ENCODE peak calls at places on chromosomes 1 and 21, in four cellular contexts. U, V, Q and J are unnamed samples. For H3K79me2, the result is how much of the 10 kb centered on the place peaks cover.

GRCh38 chr1:234342749-234343148 is 30.5 kb upstream of the COA6 start:
- DNase-seq in U (no peak), V (no peak), Q (no peak), J (no peak)

GRCh38 chr1:161932668-161933067 is 91.0 kb downstream of the OLFML2B start:
- DNase-seq in V (no peak), U (no peak), Q (no peak), J (no peak)

GRCh38 chr1:45332346-45332720 is 5.6 kb downstream of the HPDL start:
- DNase-seq in Q (no peak), V (no peak), U (no peak), J (no peak)

GRCh38 chr1:183195146-183195571 is 9.1 kb downstream of the LAMC2 start:
- DNase-seq in Q (no peak), U (no peak), V (no peak), J (peak)

GRCh38 chr1:54681396-54681795 is 34.3 kb upstream of the TTC4 start:
- DNase-seq in V (no peak), Q (no peak), U (no peak), J (no peak)

GRCh38 chr21:45974073-45975016 is 7.2 kb upstream of the COL6A1 start:
- DNase-seq in Q (peak), U (no peak), V (no peak), J (peak)

GRCh38 chr1:82775402-82776000 is 974.8 kb downstream of the ADGRL2 start:
- DNase-seq in Q (peak), V (peak), U (peak), J (peak)

GRCh38 chr21:46122758-46123683 is 25.1 kb downstream of the COL6A2 start:
- DNase-seq in V (no peak), Q (no peak), U (no peak), J (no peak)

GRCh38 chr1:54488831-54489626 is 59.0 kb upstream of the ACOT11 start:
- DNase-seq in Q (peak), V (peak), U (peak), J (peak)

GRCh38 chr21:41581592-41582228 is 73.8 kb upstream of the TMPRSS2 start:
- DNase-seq in U (no peak), V (no peak), Q (no peak), J (no peak)

GRCh38 chr1:228413241-228414010 is 3.2 kb downstream of the TRIM17 start:
- DNase-seq in U (no peak), V (no peak), Q (no peak), J (no peak)

GRCh38 chr1:248631354-248632041 is 3.4 kb downstream of the OR2T11 start:
- DNase-seq in Q (no peak), V (no peak), U (peak), J (no peak)

GRCh38 chr1:11967028-11967547 is 13.2 kb upstream of the MFN2 start:
- DNase-seq in U (peak), Q (peak), V (peak), J (peak)

GRCh38 chr1:111671849-111672248 is 52.3 kb downstream of the RAP1A start:
- DNase-seq in Q (no peak), U (no peak), V (no peak), J (no peak)

GRCh38 chr1:59171788-59172187 is 125.1 kb upstream of the FGGY start:
- DNase-seq in U (no peak), V (no peak), Q (no peak), J (no peak)

GRCh38 chr1:82091729-82092128 is 291.0 kb downstream of the ADGRL2 start:
- DNase-seq in V (no peak), U (no peak), Q (no peak), J (no peak)

GRCh38 chr1:212938846-212939245 is 11.5 kb upstream of the VASH2 start:
- DNase-seq in Q (no peak), V (no peak), U (no peak), J (no peak)

GRCh38 chr1:168551688-168552087 is 7.9 kb upstream of the XCL2 start:
- DNase-seq in V (no peak), Q (no peak), U (peak), J (no peak)

GRCh38 chr1:193703655-193704054 is 517.2 kb upstream of the B3GALT2 start:
- DNase-seq in U (no peak), Q (no peak), V (no peak), J (no peak)

GRCh38 chr1:213252026-213252425 is 201.0 kb downstream of the RPS6KC1 start:
- DNase-seq in U (no peak), V (no peak), Q (no peak), J (no peak)

GRCh38 chr1:208298593-208299233 is 54.5 kb upstream of the PLXNA2 start:
- DNase-seq in U (no peak), Q (no peak), V (no peak), J (no peak)

GRCh38 chr1:180925471-180926051 is 12.9 kb downstream of the KIAA1614 start:
- DNase-seq in Q (no peak), V (no peak), U (peak), J (no peak)

GRCh38 chr1:2085080-2085479 is 34.9 kb downstream of the PRKCZ start:
- DNase-seq in U (no peak), Q (no peak), V (no peak), J (no peak)

GRCh38 chr1:58749646-58750045 is 34.2 kb downstream of the JUN start:
- DNase-seq in V (no peak), Q (no peak), U (no peak), J (no peak)

GRCh38 chr1:221284028-221284427 is 404.8 kb downstream of the HLX start:
- DNase-seq in U (no peak), Q (no peak), V (no peak), J (peak)

GRCh38 chr1:170126691-170127090 is 19.1 kb upstream of the NTMT2 start:
- DNase-seq in Q (no peak), U (no peak), V (peak), J (no peak)

GRCh38 chr1:54596756-54597155 is 26.6 kb downstream of the FAM151A start:
- DNase-seq in U (no peak), V (no peak), Q (no peak), J (no peak)

GRCh38 chr1:58927026-58927721 is 143.3 kb upstream of the JUN start:
- DNase-seq in U (no peak), V (no peak), Q (no peak), J (no peak)

GRCh38 chr1:9297831-9298230 is 5.1 kb downstream of the SPSB1 start:
- DNase-seq in V (no peak), Q (no peak), U (no peak), J (no peak)
- H3K79me2 ChIP-seq in V (under half), Q (under half), U (under half), J (half or more)

GRCh38 chr1:87927391-87928073 is 598.9 kb downstream of the LMO4 start:
- DNase-seq in Q (no peak), V (no peak), U (no peak), J (no peak)
- TF ChIP-seq MAX in Q (no peak), V (no peak), U (no peak), J (no peak)

DNA sequence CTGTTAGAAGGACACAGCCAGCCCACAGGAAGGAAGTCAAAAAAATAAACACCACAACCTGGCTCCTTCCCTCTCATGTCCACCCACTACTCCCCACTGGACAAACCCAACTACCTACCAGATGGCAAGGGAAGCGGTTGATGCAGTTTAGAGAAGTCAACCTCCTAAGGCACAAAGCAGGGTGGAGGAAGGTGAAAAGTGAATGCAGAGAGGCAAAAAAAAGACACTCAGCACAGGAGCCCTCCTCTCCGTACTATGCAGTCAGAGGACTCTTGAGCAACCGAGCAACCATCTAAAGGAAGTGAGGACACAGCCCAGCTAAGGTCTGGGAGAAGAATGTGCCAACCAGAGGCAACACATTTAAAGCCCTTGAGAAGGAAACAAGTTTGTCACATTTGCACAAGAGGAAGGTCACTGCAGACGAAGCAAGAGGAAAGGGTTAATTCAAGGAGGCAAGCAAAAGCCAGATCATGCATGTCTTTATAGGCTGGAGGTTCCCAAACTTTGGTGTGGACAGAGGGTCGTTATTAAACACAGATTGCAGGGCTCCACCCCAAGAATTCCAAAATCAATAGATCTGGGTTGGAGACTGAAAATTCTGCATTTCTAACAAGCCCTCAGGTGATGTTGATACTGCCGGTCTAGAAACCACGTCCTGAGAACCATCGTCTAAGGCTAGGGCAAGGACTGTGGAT is 19.8 kb downstream of the TP53BP2 start:
- DNase-seq in V (no peak), Q (no peak), U (no peak), J (no peak)
- H3K79me2 ChIP-seq in V (under half), Q (half or more), U (half or more), J (half or more)

DNA sequence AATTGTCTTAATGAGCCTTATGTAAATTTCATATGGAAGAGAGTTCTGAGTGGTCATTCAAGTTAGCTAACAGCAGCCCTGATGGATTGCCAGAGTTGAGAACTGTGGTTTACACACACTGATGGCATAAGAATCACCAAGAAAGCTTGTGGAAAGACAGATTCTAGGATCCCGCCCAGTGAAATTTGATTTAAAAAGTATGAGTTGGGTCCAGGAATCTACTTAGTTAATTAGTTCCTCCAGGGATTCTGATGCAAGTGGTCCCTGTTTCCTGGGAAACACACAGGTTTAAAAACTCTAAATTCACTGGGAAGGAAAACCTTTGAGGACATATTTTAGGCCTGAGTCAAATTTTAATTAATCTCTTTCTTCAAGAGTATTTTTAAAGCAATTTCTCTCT is 144.3 kb downstream of the NTPCR start:
- DNase-seq in V (no peak), Q (no peak), U (no peak), J (no peak)
- TF ChIP-seq MAX in V (no peak), Q (no peak), U (no peak), J (no peak)

DNA sequence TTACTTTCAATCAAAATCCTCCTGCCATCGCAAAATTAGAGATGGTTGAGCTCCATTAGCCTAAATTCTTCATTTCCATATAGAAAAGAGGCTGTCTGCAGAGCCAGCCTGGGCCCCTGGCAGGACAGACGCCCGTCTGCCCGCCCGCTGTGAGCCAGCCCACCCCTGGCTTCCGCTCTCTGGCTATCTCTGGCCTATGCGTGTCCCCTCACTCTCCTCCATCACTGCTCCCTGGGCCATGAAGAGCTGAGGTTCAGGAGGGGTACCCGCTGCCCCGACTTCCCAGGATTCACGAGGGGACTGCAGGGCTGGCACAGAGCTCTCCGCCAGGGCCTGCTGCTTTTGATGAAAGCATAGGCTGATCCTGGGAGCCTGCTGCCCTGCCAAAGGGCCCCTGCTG is 117.6 kb downstream of the CASZ1 start:
- DNase-seq in U (no peak), V (no peak), Q (no peak), J (no peak)
- H3K79me2 ChIP-seq in U (under half), V (under half), Q (under half), J (under half)

GRCh38 chr21:29074007-29074376 is 544 bp upstream of the CCT8 start:
- DNase-seq in V (no peak), U (no peak), Q (no peak), J (no peak)
- TF ChIP-seq MAX in V (no peak), U (no peak), Q (no peak), J (no peak)

DNA sequence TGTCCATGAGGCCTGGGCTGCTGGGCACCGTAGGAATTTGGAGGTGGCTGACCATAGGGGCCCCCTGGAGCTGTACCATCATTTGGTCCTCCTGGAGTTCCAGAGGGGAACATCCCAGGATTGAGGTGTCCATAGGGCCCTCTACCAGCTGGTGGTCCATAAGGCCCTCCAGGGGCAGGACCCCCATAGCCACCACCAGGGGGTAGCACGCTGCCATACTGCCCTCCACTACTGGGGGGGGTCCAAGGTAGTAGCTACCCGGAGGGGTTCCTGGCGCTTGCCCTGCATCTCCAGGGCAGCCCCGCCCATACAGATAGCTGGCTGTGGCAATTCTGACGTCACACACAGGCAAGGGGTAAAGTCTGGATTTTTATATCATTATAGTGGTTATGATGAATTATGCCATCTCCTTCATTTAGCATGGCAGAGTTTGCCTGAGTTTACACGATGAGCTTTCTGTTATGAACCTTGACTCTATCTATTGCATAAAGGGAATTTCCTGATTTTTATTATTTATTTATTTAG is 13.2 kb downstream of the MDM4 start:
- DNase-seq in V (no peak), Q (no peak), U (no peak), J (no peak)
- H3K79me2 ChIP-seq in V (under half), Q (under half), U (under half), J (under half)

GRCh38 chr1:43669878-43670277 is 19.9 kb downstream of the KDM4A start:
- DNase-seq in U (no peak), Q (no peak), V (no peak), J (no peak)

GRCh38 chr1:43673261-43673660 is 23.3 kb downstream of the KDM4A start:
- DNase-seq in U (no peak), V (no peak), Q (no peak), J (no peak)

GRCh38 chr1:43668956-43669355 is 19.0 kb downstream of the KDM4A start:
- DNase-seq in V (no peak), U (no peak), Q (no peak), J (no peak)

GRCh38 chr1:43671193-43671592 is 21.2 kb downstream of the KDM4A start:
- DNase-seq in Q (no peak), V (no peak), U (no peak), J (no peak)

DNA sequence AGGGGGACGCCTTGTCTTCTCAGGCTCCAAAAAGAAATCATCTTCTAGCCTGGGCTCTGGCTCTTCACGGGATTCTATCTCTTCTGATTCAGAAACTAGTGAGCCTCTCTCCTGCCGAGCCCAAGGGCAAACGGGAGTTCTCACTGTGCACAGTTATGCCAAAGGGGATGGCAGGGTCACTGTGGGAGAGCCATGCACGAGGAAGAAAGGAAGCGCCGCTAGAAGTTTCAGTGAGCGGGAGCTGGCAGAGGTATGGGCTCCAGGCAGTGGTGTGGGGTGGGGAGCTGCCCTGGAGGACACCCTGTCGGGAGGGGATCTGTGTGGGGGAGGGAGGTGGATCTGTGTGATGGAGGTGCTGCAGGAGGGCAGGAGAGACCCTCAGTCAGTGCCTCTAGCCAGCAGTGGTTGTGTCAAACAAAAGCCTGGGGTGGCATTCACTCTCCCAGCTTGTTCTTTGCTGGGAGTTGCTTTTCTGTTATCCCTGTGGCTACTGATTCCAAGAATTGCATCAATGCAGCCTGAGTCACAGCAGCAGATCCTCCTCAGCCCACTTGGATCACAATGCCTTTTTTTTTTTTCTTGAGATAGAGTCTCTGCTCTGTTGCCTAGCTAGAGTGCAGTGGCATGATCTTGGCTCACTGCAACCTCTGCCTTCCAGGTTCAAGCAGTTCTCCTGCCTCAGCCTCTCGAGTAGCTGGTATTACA is 21.8 kb downstream of the KDM4A start:
- DNase-seq in U (no peak), V (no peak), Q (no peak), J (no peak)
- TF ChIP-seq MAX in U (no peak), V (no peak), Q (no peak), J (no peak)

GRCh38 chr1:15627343-15627988 is 10.2 kb downstream of the DDI2 start:
- DNase-seq in V (no peak), U (no peak), Q (peak), J (no peak)
- H3K79me2 ChIP-seq in V (under half), U (half or more), Q (half or more), J (half or more)